ENCODE peak calls at places on chromosomes 16 and 17, in six cellular contexts. One of them, this sample, is unnamed.

GRCh38 chr16:12002447-12003006 is 26.0 kb downstream of the SNX29 start:
- DNase-seq in ELF-1: no peak
- DNase-seq in effector memory CD4-positive, alpha-beta T cell: no peak
- DNase-seq in M059J: peak; percentile 73
- DNase-seq in HS-27A: no peak
- DNase-seq in fibroblast of the aortic adventitia: peak; percentile 57
- DNase-seq in this sample: peak; percentile 39

GRCh38 chr17:28878981-28879380 is 18.6 kb downstream of the FLOT2 start:
- DNase-seq in fibroblast of the aortic adventitia: peak; percentile 35
- DNase-seq in effector memory CD4-positive, alpha-beta T cell: no peak
- DNase-seq in M059J: peak; percentile 40
- DNase-seq in ELF-1: peak; percentile 76
- DNase-seq in HS-27A: no peak
- DNase-seq in this sample: peak; percentile 62

GRCh38 chr17:45408611-45409421 is 23.9 kb downstream of the ARHGAP27 start:
- DNase-seq in M059J: no peak
- DNase-seq in fibroblast of the aortic adventitia: no peak
- DNase-seq in HS-27A: no peak
- DNase-seq in effector memory CD4-positive, alpha-beta T cell: no peak
- DNase-seq in ELF-1: peak; percentile 75
- DNase-seq in this sample: no peak

GRCh38 chr16:72013389-72013788 is 4.8 kb downstream of the DHODH start:
- DNase-seq in effector memory CD4-positive, alpha-beta T cell: no peak
- DNase-seq in ELF-1: no peak
- DNase-seq in fibroblast of the aortic adventitia: peak; percentile 19
- DNase-seq in HS-27A: no peak
- DNase-seq in M059J: peak; percentile 69
- DNase-seq in this sample: peak; percentile 7

GRCh38 chr17:79659376-79659775 is 48.5 kb upstream of the RBFOX3 start:
- DNase-seq in ELF-1: no peak
- DNase-seq in effector memory CD4-positive, alpha-beta T cell: no peak
- DNase-seq in fibroblast of the aortic adventitia: no peak
- DNase-seq in HS-27A: no peak
- DNase-seq in M059J: no peak
- DNase-seq in this sample: no peak

GRCh38 chr16:65012357-65012756 is 109.5 kb downstream of the CDH11 start:
- DNase-seq in effector memory CD4-positive, alpha-beta T cell: no peak
- DNase-seq in fibroblast of the aortic adventitia: peak; percentile 44
- DNase-seq in ELF-1: no peak
- DNase-seq in M059J: peak; percentile 75
- DNase-seq in HS-27A: no peak
- DNase-seq in this sample: no peak

GRCh38 chr17:17737938-17738894 is 57.0 kb downstream of the RAI1 start:
- DNase-seq in effector memory CD4-positive, alpha-beta T cell: no peak
- DNase-seq in HS-27A: no peak
- DNase-seq in M059J: no peak
- DNase-seq in fibroblast of the aortic adventitia: no peak
- DNase-seq in ELF-1: peak; percentile 50
- DNase-seq in this sample: no peak

GRCh38 chr17:81180836-81181810 is 15.1 kb upstream of the AATK start:
- DNase-seq in effector memory CD4-positive, alpha-beta T cell: no peak
- DNase-seq in fibroblast of the aortic adventitia: no peak
- DNase-seq in HS-27A: no peak
- DNase-seq in M059J: no peak
- DNase-seq in ELF-1: no peak
- DNase-seq in this sample: no peak

GRCh38 chr16:55728797-55729196 is 73.0 kb downstream of the SLC6A2 start:
- DNase-seq in effector memory CD4-positive, alpha-beta T cell: no peak
- DNase-seq in M059J: peak; percentile 10
- DNase-seq in HS-27A: no peak
- DNase-seq in fibroblast of the aortic adventitia: no peak
- DNase-seq in ELF-1: no peak
- DNase-seq in this sample: no peak

GRCh38 chr16:48611329-48612137 is 1.6 kb upstream of the N4BP1 start:
- DNase-seq in ELF-1: peak; percentile 46
- DNase-seq in M059J: no peak
- DNase-seq in fibroblast of the aortic adventitia: no peak
- DNase-seq in effector memory CD4-positive, alpha-beta T cell: peak; percentile 83
- DNase-seq in HS-27A: no peak
- DNase-seq in this sample: no peak